ENCODE peak calls at places on chromosomes 11 and 22, in ten cellular contexts. B is Caco-2; M is NCI-H345; T is activated CD4-positive, alpha-beta T cell treated with anti-CD3 and anti-CD28 coated beads, Interleukin-2, amount 50 U/mL, for 48 hours; H is hypothalamus; S is pons; N is fibroblast of the aortic adventitia; Y is ovary; O is transverse colon; J is Right ventricle myocardium superior. L is an unnamed sample.

GRCh38 chr22:47352920-47353700 is 590.7 kb downstream of the TBC1D22A start:
- DNase-seq in B (no peak), M (no peak), T (no peak), H (no peak), S (no peak), N (no peak), Y (no peak), O (no peak), J (no peak), L (no peak)

GRCh38 chr11:113401718-113402117 is 14.1 kb downstream of the ANKK1 start:
- DNase-seq in B (no peak), M (peak; percentile 96), T (no peak), H (no peak), S (peak; percentile 34), N (no peak), Y (no peak), O (peak; percentile 70), J (peak; percentile 87), L (no peak)

GRCh38 chr11:60821827-60822599 is 19.9 kb upstream of the CCDC86 start:
- DNase-seq in B (no peak), M (no peak), T (no peak), H (no peak), S (no peak), N (no peak), Y (no peak), O (no peak), J (no peak), L (no peak)

GRCh38 chr11:20249313-20249873 is 89.1 kb upstream of the DBX1 start:
- DNase-seq in B (no peak), M (no peak), T (no peak), H (no peak), S (no peak), N (no peak), Y (no peak), O (no peak), J (no peak), L (no peak)

GRCh38 chr11:128772814-128773213 is 78.9 kb downstream of the FLI1 start:
- DNase-seq in B (no peak), M (peak; percentile 79), T (peak; percentile 35), H (no peak), S (peak; percentile 24), N (no peak), Y (no peak), O (peak; percentile 65), J (peak; percentile 75), L (peak; percentile 51)

GRCh38 chr11:76436020-76436419 is 8.8 kb upstream of the EMSY start:
- DNase-seq in B (no peak), M (no peak), T (no peak), H (no peak), S (no peak), N (no peak), Y (no peak), O (no peak), J (no peak), L (no peak)

GRCh38 chr11:61968758-61969390 is 1.4 kb upstream of the FTH1 start:
- DNase-seq in B (no peak), M (no peak), T (no peak), H (no peak), S (no peak), N (no peak), Y (no peak), O (no peak), J (no peak), L (no peak)

GRCh38 chr11:92329137-92329536 is 104.5 kb downstream of the FAT3 start:
- DNase-seq in B (no peak), M (peak; percentile 11), T (no peak), H (no peak), S (no peak), N (no peak), Y (no peak), O (no peak), J (no peak), L (no peak)

GRCh38 chr11:23540101-23540561 is 679.9 kb upstream of the CCDC179 start:
- DNase-seq in B (peak; percentile 67), M (peak; percentile 40), T (no peak), H (no peak), S (peak; percentile 21), N (peak; percentile 49), Y (no peak), O (no peak), J (no peak), L (no peak)

GRCh38 chr11:16985297-16985696 is 28.9 kb downstream of the PLEKHA7 start:
- DNase-seq in B (no peak), M (no peak), T (no peak), H (no peak), S (no peak), N (no peak), Y (no peak), O (no peak), J (no peak), L (no peak)

L was measured in T-helper 9 cell.